ENCODE peak calls at places on chromosomes 7 and 10, in nine cellular contexts. I is neural progenitor cell, C is left ventricle myocardium inferior, B is NB4, X is breast epithelium, G is Panc1, L is cardiac fibroblast, D is lower leg skin, S is left lung. U is an unnamed sample.

GRCh38 chr7:102306916-102307677 is 20.4 kb downstream of the SH2B2 start:
- DNase-seq in D (peak; percentile 52), L (peak; percentile 63), S (peak; percentile 79), X (no peak), G (no peak), I (peak; percentile 60), B (peak; percentile 97), C (peak; percentile 51), U (peak; percentile 75)

GRCh38 chr7:56092789-56093531 is at the start of gene PHKG1:
- DNase-seq in D (peak; percentile 48), C (peak; percentile 87), I (no peak), B (peak; percentile 39), G (no peak), L (peak; percentile 81), S (peak; percentile 62), X (peak; percentile 88), U (no peak)

GRCh38 chr7:151056286-151057037 is 1.2 kb downstream of the CDK5 start:
- DNase-seq in X (peak; percentile 71), L (no peak), S (no peak), G (no peak), I (peak; percentile 57), C (no peak), B (no peak), D (peak; percentile 35), U (no peak)

GRCh38 chr7:99112097-99112496 is 31.8 kb downstream of the SMURF1 start:
- DNase-seq in L (peak; percentile 45), B (peak; percentile 47), S (no peak), G (no peak), X (no peak), I (no peak), C (no peak), D (no peak), U (no peak)

GRCh38 chr7:8015095-8015745 is 46.6 kb downstream of the GLCCI1 start:
- DNase-seq in D (no peak), I (no peak), C (no peak), L (no peak), G (no peak), X (no peak), B (no peak), S (no peak), U (no peak)

GRCh38 chr7:20783131-20783715 is 3.5 kb downstream of the SP8 start:
- DNase-seq in X (no peak), S (no peak), B (no peak), C (no peak), I (no peak), L (no peak), D (no peak), G (no peak), U (no peak)

GRCh38 chr7:106623846-106624245 is 37.1 kb downstream of the CCDC71L start:
- DNase-seq in G (peak; percentile 28), S (peak; percentile 31), C (no peak), I (no peak), X (no peak), B (no peak), L (peak; percentile 85), D (no peak), U (peak; percentile 54)

GRCh38 chr7:123271856-123272255 is 72.1 kb upstream of the SLC13A1 start:
- DNase-seq in D (no peak), L (peak; percentile 27), B (no peak), X (no peak), G (no peak), S (no peak), I (no peak), C (no peak), U (no peak)

GRCh38 chr10:124417846-124418725 is 637 bp downstream of the OAT start:
- DNase-seq in S (peak; percentile 60), D (peak; percentile 33), B (peak; percentile 33), X (peak; percentile 57), L (peak; percentile 62), C (peak; percentile 55), I (peak; percentile 74), G (no peak), U (peak; percentile 12)

GRCh38 chr10:93124580-93125318 is 51.1 kb downstream of the CYP26A1 start:
- DNase-seq in L (no peak), S (no peak), G (no peak), C (no peak), D (no peak), X (no peak), I (no peak), B (peak; percentile 35), U (no peak)

GRCh38 chr10:102763037-102763607 is 19.4 kb downstream of the WBP1L start:
- DNase-seq in C (no peak), B (no peak), L (no peak), G (no peak), X (no peak), D (no peak), I (no peak), S (no peak), U (no peak)

GRCh38 chr10:124296813-124297788 is 121.6 kb downstream of the OAT start:
- DNase-seq in X (no peak), C (no peak), D (no peak), G (no peak), L (no peak), B (no peak), I (no peak), S (peak; percentile 17), U (no peak)

GRCh38 chr7:137585591-137585990 is 242.1 kb upstream of the PTN start:
- DNase-seq in D (no peak), L (no peak), I (peak; percentile 82), X (no peak), G (no peak), B (no peak), S (no peak), C (no peak), U (no peak)

DNA sequence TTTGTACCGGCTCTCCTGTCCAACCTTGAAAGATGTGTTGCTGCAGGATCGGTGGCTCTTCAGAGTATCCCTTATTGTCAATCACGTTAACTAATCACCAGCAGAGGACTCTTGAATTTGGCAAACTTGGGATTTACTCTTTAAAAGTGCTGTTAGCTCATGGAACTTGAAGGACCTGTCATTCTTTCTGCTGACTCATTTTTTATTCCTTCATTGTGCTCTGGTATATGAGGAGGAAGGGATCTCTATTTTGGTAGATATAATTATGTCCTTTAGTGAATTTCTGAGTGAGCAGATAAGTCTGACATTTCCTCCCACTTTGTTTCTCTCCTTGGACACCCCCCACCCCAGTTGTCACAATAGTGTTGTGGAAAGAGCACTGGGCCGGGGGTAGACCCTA is 175.1 kb upstream of the HDAC9 start:
- DNase-seq in C (no peak), L (no peak), D (no peak), B (no peak), G (no peak), X (no peak), I (no peak), S (no peak), U (no peak)
- H3K4me3 ChIP-seq in C (no peak overlapping the region), L (no peak overlapping the region), D (no peak overlapping the region), B (no peak overlapping the region), G (no peak overlapping the region), X (no peak overlapping the region), I (no peak overlapping the region), S (no peak overlapping the region), U (no peak overlapping the region)

DNA sequence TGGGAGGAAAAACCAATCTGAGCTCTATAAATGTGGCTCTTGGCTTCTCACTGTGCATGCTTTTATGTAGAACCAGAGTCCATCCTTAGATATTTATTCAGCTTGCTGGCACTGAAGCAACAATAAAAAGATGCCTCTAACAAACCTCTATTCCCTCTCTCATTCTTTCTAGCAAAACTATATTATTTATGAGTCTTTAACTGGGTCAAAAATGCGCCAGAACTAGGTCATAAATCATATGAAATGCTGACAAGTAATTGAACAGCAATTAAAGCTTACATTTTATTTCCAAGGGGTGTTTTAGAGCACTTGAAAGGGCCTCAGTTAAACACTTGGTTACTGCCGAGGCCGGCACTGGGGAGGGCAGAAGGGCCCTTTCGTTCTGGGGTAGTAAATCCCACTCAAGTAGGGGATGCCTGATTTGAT is 14.0 kb downstream of the HOXA4 start:
- DNase-seq in S (no peak), G (no peak), C (no peak), X (no peak), L (no peak), I (no peak), D (no peak), B (no peak), U (no peak)
- H3K4me3 ChIP-seq in S (peak overlapping the region; percentile 41), G (peak overlapping the region; percentile 60), C (peak overlapping the region; percentile 51), X (peak overlapping the region; percentile 73), L (no peak overlapping the region), I (no peak overlapping the region), D (no peak overlapping the region), B (no peak overlapping the region), U (no peak overlapping the region)

GRCh38 chr10:119211176-119211575 is 3.8 kb downstream of the GRK5 start:
- DNase-seq in G (no peak), I (no peak), S (no peak), X (no peak), C (no peak), D (no peak), B (no peak), L (peak; percentile 75), U (no peak)

GRCh38 chr10:119209736-119210355 is 2.5 kb downstream of the GRK5 start:
- DNase-seq in D (no peak), X (no peak), G (no peak), L (peak; percentile 45), I (no peak), B (no peak), S (no peak), C (no peak), U (no peak)

GRCh38 chr10:119210633-119211032 is 3.3 kb downstream of the GRK5 start:
- DNase-seq in I (no peak), C (no peak), S (no peak), B (no peak), X (no peak), D (no peak), L (no peak), G (no peak), U (no peak)

GRCh38 chr10:119209050-119209735 is 1.8 kb downstream of the GRK5 start:
- DNase-seq in G (no peak), X (peak; percentile 59), L (peak; percentile 78), C (peak; percentile 75), S (peak; percentile 51), D (peak; percentile 54), B (peak; percentile 69), I (peak; percentile 83), U (no peak)

DNA sequence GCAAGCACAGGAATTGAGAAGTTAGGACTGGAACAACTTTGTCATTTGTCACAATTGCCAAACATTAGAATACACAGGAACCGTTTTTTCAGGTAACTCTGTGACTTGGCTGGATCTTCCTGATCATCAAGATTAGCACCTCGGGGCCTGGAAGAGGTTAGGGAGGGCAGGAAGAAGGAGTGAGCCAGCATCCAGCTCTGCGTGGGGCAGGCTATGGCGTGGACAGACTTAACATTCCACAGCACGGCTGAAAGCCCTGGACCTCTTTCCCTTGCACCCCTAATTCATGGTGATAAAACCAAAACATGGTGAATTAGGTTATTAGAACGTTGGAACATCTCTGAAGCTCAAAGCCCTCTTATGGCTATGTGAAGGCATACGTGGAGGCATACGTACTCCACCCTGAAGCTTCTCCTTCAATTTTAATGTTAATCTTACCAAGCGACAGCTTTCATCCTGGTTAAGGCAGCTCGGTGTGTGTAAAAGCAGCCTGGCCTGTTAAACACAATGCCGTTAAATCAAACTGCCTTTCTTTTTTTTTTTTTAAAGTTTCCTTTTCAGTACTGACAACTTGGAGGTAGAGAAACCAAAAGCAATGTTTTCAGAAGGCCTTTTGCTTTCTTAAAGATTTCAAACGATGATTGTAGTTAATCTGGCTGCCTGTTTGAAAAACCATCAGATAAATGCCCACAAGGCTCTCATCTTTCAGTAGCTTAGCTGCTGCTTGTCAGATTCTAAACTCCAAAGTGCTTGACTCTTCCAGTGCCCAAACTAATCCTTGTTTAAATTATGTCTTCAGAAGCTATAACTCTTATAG is 4.5 kb downstream of the GRK5 start:
- DNase-seq in C (no peak), S (no peak), X (no peak), B (no peak), L (peak; percentile 42), G (no peak), I (peak; percentile 51), D (no peak), U (no peak)
- H3K4me3 ChIP-seq in C (peak overlapping the region; percentile 97), S (no peak overlapping the region), X (no peak overlapping the region), B (no peak overlapping the region), L (no peak overlapping the region), G (peak overlapping the region; percentile 1), I (no peak overlapping the region), D (no peak overlapping the region), U (no peak overlapping the region)

GRCh38 chr10:117360016-117360415 is 15.2 kb downstream of the PDZD8 start:
- DNase-seq in X (no peak), C (no peak), G (no peak), D (no peak), S (no peak), L (peak; percentile 13), I (no peak), B (no peak), U (no peak)
- H3K4me3 ChIP-seq in X (no peak overlapping the region), C (no peak overlapping the region), G (no peak overlapping the region), D (no peak overlapping the region), S (no peak overlapping the region), L (no peak overlapping the region), I (no peak overlapping the region), B (no peak overlapping the region), U (no peak overlapping the region)

U was measured in skeletal muscle cell.